ENCODE peak calls at places on chromosomes 12 and 14, in four cellular contexts. J, R, Y and B are unnamed samples.

GRCh38 chr12:109753054-109753401 is 39.4 kb downstream of the FAM222A start:
- DNase-seq in J (no peak), R (no peak), Y (no peak), B (peak; percentile 3)

GRCh38 chr12:102816816-102817434 is 100.1 kb downstream of the PAH start:
- DNase-seq in J (peak; percentile 24), R (peak; percentile 50), Y (peak; percentile 35), B (no peak)

GRCh38 chr14:32939254-32940065 is 781 bp downstream of the NPAS3 start:
- DNase-seq in J (no peak), R (no peak), Y (no peak), B (peak; percentile 77)

GRCh38 chr14:85686908-85687307 is 157.0 kb downstream of the FLRT2 start:
- DNase-seq in J (no peak), R (no peak), Y (no peak), B (no peak)

GRCh38 chr14:81727243-81727642 is 193.6 kb upstream of the SEL1L start:
- DNase-seq in J (no peak), R (no peak), Y (no peak), B (no peak)

GRCh38 chr14:32738206-32738871 is 200.3 kb upstream of the NPAS3 start:
- DNase-seq in J (no peak), R (no peak), Y (no peak), B (no peak)

GRCh38 chr12:4178424-4179184 is 95.0 kb upstream of the CCND2 start:
- DNase-seq in J (no peak), R (no peak), Y (no peak), B (no peak)

GRCh38 chr12:91893476-91893875 is 252.2 kb downstream of the BTG1 start:
- DNase-seq in J (no peak), R (peak; percentile 27), Y (no peak), B (no peak)

GRCh38 chr12:105559292-105559691 is 228.8 kb downstream of the C12orf75 start:
- DNase-seq in J (no peak), R (no peak), Y (no peak), B (no peak)

GRCh38 chr12:27109339-27110023 is 27.1 kb upstream of the C12orf71 start:
- DNase-seq in J (no peak), R (no peak), Y (no peak), B (no peak)

GRCh38 chr12:118689793-118690192 is 291.5 kb upstream of the SRRM4 start:
- DNase-seq in J (no peak), R (no peak), Y (no peak), B (peak; percentile 14)

GRCh38 chr12:105912911-105913514 is 225.7 kb downstream of the NUAK1 start:
- DNase-seq in J (no peak), R (no peak), Y (no peak), B (no peak)

GRCh38 chr12:57894577-57895292 is 46.6 kb upstream of the ATP23 start:
- DNase-seq in J (no peak), R (no peak), Y (no peak), B (no peak)

GRCh38 chr12:69475237-69475984 is 5.2 kb downstream of the FRS2 start:
- DNase-seq in J (peak; percentile 61), R (peak; percentile 28), Y (no peak), B (no peak)

GRCh38 chr12:124411953-124412645 is 117.2 kb downstream of the RFLNA start:
- DNase-seq in J (no peak), R (no peak), Y (no peak), B (no peak)

GRCh38 chr12:84874125-84874824 is 38.3 kb downstream of the SLC6A15 start:
- DNase-seq in J (peak; percentile 38), R (peak; percentile 62), Y (peak; percentile 5), B (no peak)

GRCh38 chr12:104736307-104736706 is 221.8 kb downstream of the SLC41A2 start:
- DNase-seq in J (no peak), R (no peak), Y (no peak), B (no peak)

GRCh38 chr12:94721173-94721572 is 70.8 kb upstream of the TMCC3 start:
- DNase-seq in J (no peak), R (no peak), Y (no peak), B (no peak)

GRCh38 chr12:94722664-94723063 is 72.3 kb upstream of the TMCC3 start:
- DNase-seq in J (no peak), R (no peak), Y (no peak), B (no peak)

GRCh38 chr12:94730846-94731245 is 80.5 kb upstream of the TMCC3 start:
- DNase-seq in J (no peak), R (no peak), Y (no peak), B (no peak)

GRCh38 chr12:94725375-94726168 is 75.2 kb upstream of the TMCC3 start:
- DNase-seq in J (peak; percentile 23), R (peak; percentile 66), Y (peak; percentile 27), B (peak; percentile 21)
- TF ChIP-seq HMGXB4 in J (no peak), R (no peak), Y (no peak), B (no peak)

DNA sequence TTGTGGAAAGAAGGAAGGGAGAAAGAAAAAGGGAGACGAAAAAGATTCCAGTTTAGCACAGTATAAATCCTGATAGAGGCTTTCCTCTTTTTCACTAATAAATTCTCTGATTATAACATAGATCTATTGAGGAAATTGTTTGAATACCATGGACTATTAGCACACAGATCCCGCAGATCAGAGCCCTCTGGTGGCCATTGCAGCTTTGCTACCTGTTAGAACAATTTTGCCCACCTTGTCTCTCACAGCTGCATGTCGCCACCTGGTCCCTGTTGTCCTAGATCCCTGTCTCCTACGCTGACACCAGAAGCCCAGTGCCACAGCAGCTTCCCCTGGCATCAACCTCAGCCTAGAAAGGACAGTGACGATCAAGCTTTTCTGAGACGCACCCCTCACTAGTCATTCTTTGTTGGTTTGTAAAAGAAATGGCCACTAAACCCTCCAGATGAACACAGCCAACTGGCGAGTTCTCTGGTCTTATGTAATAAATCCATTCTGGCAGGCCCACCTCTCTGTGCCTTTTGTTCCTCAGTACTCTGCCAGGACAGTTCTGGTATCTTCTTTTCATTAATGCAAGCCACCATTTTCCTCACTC is 9.9 kb downstream of the GPHB5 start:
- DNase-seq in J (peak; percentile 40), R (peak; percentile 35), Y (peak; percentile 8), B (peak; percentile 62)
- TF ChIP-seq CTCF in J (peak; percentile 58), R (peak; percentile 48), Y (peak; percentile 28), B (peak; percentile 32)

GRCh38 chr12:95789126-95790024 is 1.2 kb downstream of the NTN4 start:
- DNase-seq in J (no peak), R (peak; percentile 72), Y (no peak), B (peak; percentile 51)
- TF ChIP-seq HMGXB4 in J (no peak), R (no peak), Y (no peak), B (no peak)

GRCh38 chr12:42031847-42032564 is 112.7 kb downstream of the GXYLT1 start:
- DNase-seq in J (no peak), R (no peak), Y (no peak), B (no peak)
- TF ChIP-seq CTCF in J (no peak), R (no peak), Y (no peak), B (no peak)